ENCODE peak calls at places on chromosomes 3 and 15, in eight cellular contexts. W is kidney, K is K562, C is endodermal cell, L is mesenchymal stem cell, F is MM.1S, S is trophoblast cell, P is mammary epithelial cell. T is an unnamed sample.

GRCh38 chr3:125398952-125399351 is 23.8 kb upstream of the ZNF148 start:
- DNase-seq in W (no peak), K (peak; percentile 16), C (no peak), L (no peak), F (no peak), S (no peak), P (peak; percentile 51), T (no peak)

GRCh38 chr15:23038741-23039150 is 623 bp downstream of the TUBGCP5 start:
- DNase-seq in W (no peak), K (peak; percentile 57), C (peak; percentile 46), L (peak; percentile 75), F (no peak), S (no peak), P (peak; percentile 60), T (no peak)

GRCh38 chr3:66075281-66075680 is 36.6 kb upstream of the MAGI1 start:
- DNase-seq in W (no peak), K (no peak), C (no peak), L (no peak), F (no peak), S (no peak), P (peak; percentile 42), T (no peak)

GRCh38 chr3:194140520-194141414 is 4.8 kb downstream of the HES1 start:
- DNase-seq in W (peak; percentile 90), K (peak; percentile 85), C (peak; percentile 95), L (peak; percentile 90), F (no peak), S (peak; percentile 70), P (peak; percentile 65), T (peak; percentile 63)

GRCh38 chr3:100437879-100438622 is 36.7 kb downstream of the LNP1 start:
- DNase-seq in W (no peak), K (no peak), C (no peak), L (no peak), F (no peak), S (no peak), P (no peak), T (no peak)

GRCh38 chr15:101170568-101171350 is 81.1 kb downstream of the CHSY1 start:
- DNase-seq in W (no peak), K (no peak), C (no peak), L (peak; percentile 89), F (no peak), S (no peak), P (peak; percentile 75), T (no peak)

GRCh38 chr3:27737091-27737490 is 15.0 kb upstream of the EOMES start:
- DNase-seq in W (no peak), K (no peak), C (no peak), L (no peak), F (no peak), S (no peak), P (no peak), T (no peak)

GRCh38 chr3:87227104-87227834 is at the start of gene CHMP2B:
- DNase-seq in W (peak; percentile 97), K (peak; percentile 90), C (peak; percentile 97), L (peak; percentile 91), F (peak; percentile 94), S (peak; percentile 96), P (peak; percentile 93), T (peak; percentile 94)

GRCh38 chr15:41079717-41080116 is 36.4 kb downstream of the INO80 start:
- DNase-seq in W (no peak), K (no peak), C (no peak), L (no peak), F (no peak), S (no peak), P (no peak), T (no peak)

GRCh38 chr15:28896944-28897343 is 11.2 kb downstream of the APBA2 start:
- DNase-seq in W (no peak), K (no peak), C (no peak), L (peak; percentile 94), F (no peak), S (no peak), P (peak; percentile 68), T (no peak)

GRCh38 chr3:55690161-55690560 is 203.1 kb upstream of the WNT5A start:
- DNase-seq in W (no peak), K (no peak), C (no peak), L (peak; percentile 34), F (no peak), S (no peak), P (no peak), T (no peak)

GRCh38 chr3:129702934-129703712 is 96.6 kb upstream of the PLXND1 start:
- DNase-seq in W (no peak), K (no peak), C (no peak), L (no peak), F (no peak), S (no peak), P (peak; percentile 47), T (no peak)

GRCh38 chr3:151265866-151266265 is 12.5 kb downstream of the P2RY14 start:
- DNase-seq in W (no peak), K (no peak), C (peak; percentile 62), L (peak; percentile 57), F (peak; percentile 74), S (no peak), P (no peak), T (no peak)

GRCh38 chr3:122190525-122190924 is 7.1 kb downstream of the CASR start:
- DNase-seq in W (no peak), K (no peak), C (no peak), L (no peak), F (no peak), S (no peak), P (no peak), T (no peak)

GRCh38 chr15:92158426-92158825 is 235.3 kb upstream of the ST8SIA2 start:
- DNase-seq in W (no peak), K (peak; percentile 3), C (peak; percentile 86), L (no peak), F (no peak), S (peak; percentile 43), P (peak; percentile 88), T (peak; percentile 38)

GRCh38 chr3:32451049-32451659 is 51.5 kb downstream of the CMTM6 start:
- DNase-seq in W (no peak), K (no peak), C (no peak), L (no peak), F (no peak), S (no peak), P (no peak), T (no peak)

GRCh38 chr3:113626513-113627371 is 69.7 kb downstream of the USF3 start:
- DNase-seq in W (no peak), K (peak; percentile 61), C (peak; percentile 87), L (peak; percentile 77), F (peak; percentile 60), S (peak; percentile 35), P (peak; percentile 55), T (peak; percentile 59)

GRCh38 chr15:91853968-91854943 is 748 bp downstream of the SLCO3A1 start:
- DNase-seq in W (peak; percentile 85), K (no peak), C (peak; percentile 84), L (no peak), F (peak; percentile 50), S (no peak), P (peak; percentile 47), T (peak; percentile 51)

GRCh38 chr3:188404124-188404523 is 250.2 kb downstream of the LPP start:
- DNase-seq in W (no peak), K (no peak), C (no peak), L (no peak), F (no peak), S (no peak), P (no peak), T (no peak)

GRCh38 chr3:52470920-52471319 is 15.5 kb downstream of the NISCH start:
- DNase-seq in W (no peak), K (no peak), C (no peak), L (no peak), F (no peak), S (no peak), P (no peak), T (no peak)

GRCh38 chr3:169091196-169091595 is 572.3 kb downstream of the MECOM start:
- DNase-seq in W (no peak), K (no peak), C (no peak), L (peak; percentile 70), F (no peak), S (no peak), P (peak; percentile 74), T (no peak)

GRCh38 chr3:158097571-158098553 is 8.4 kb downstream of the SHOX2 start:
- DNase-seq in W (peak; percentile 85), K (no peak), C (peak; percentile 97), L (peak; percentile 45), F (peak; percentile 97), S (peak; percentile 87), P (peak; percentile 80), T (peak; percentile 83)

GRCh38 chr15:33735637-33736247 is 232.6 kb upstream of the CHRM5 start:
- DNase-seq in W (no peak), K (peak; percentile 46), C (peak; percentile 72), L (peak; percentile 33), F (peak; percentile 58), S (peak; percentile 18), P (peak; percentile 24), T (no peak)

GRCh38 chr15:32152574-32152973 is 122.3 kb downstream of the CHRNA7 start:
- DNase-seq in W (no peak), K (no peak), C (peak; percentile 55), L (no peak), F (no peak), S (no peak), P (no peak), T (no peak)
- H3K9ac ChIP-seq in W (no peak overlapping the region), K (no peak overlapping the region), C (no peak overlapping the region), L (no peak overlapping the region), F (no peak overlapping the region), S (no peak overlapping the region), P (no peak overlapping the region), T (no peak overlapping the region)

GRCh38 chr3:37546876-37547275 is 314.8 kb upstream of the CTDSPL start:
- DNase-seq in W (no peak), K (peak; percentile 25), C (peak; percentile 65), L (peak; percentile 5), F (no peak), S (no peak), P (peak; percentile 23), T (no peak)
- H3K4me3 ChIP-seq in W (no peak overlapping the region), K (no peak overlapping the region), C (no peak overlapping the region), L (no peak overlapping the region), F (no peak overlapping the region), S (no peak overlapping the region), P (no peak overlapping the region), T (no peak overlapping the region)

GRCh38 chr3:71530903-71531535 is 52.5 kb downstream of the FOXP1 start:
- DNase-seq in W (no peak), K (no peak), C (peak; percentile 67), L (no peak), F (no peak), S (no peak), P (no peak), T (peak; percentile 37)

GRCh38 chr3:71532639-71533395 is 50.7 kb downstream of the FOXP1 start:
- DNase-seq in W (no peak), K (no peak), C (no peak), L (peak; percentile 29), F (no peak), S (peak; percentile 25), P (peak; percentile 64), T (peak; percentile 44)

GRCh38 chr3:71536376-71536965 is 47.1 kb downstream of the FOXP1 start:
- DNase-seq in W (no peak), K (no peak), C (no peak), L (peak; percentile 90), F (no peak), S (no peak), P (peak; percentile 51), T (no peak)

GRCh38 chr3:71537211-71537611 is 46.3 kb downstream of the FOXP1 start:
- DNase-seq in W (no peak), K (no peak), C (no peak), L (peak; percentile 97), F (no peak), S (peak; percentile 78), P (peak; percentile 88), T (no peak)

GRCh38 chr3:71533588-71533987 is 49.9 kb downstream of the FOXP1 start:
- DNase-seq in W (no peak), K (no peak), C (no peak), L (no peak), F (no peak), S (no peak), P (no peak), T (no peak)
- H3K4me1 ChIP-seq in W (peaks cover 5% of the 10 kb centered on the region), K (peaks cover 9% of the 10 kb centered on the region), C (no peaks in the 10 kb centered on the region), L (peaks cover 24% of the 10 kb centered on the region), F (no peaks in the 10 kb centered on the region), S (peaks cover 12% of the 10 kb centered on the region), P (peaks cover 57% of the 10 kb centered on the region), T (peaks cover 3% of the 10 kb centered on the region)

GRCh38 chr3:72270730-72271129 is 485.8 kb upstream of the PROK2 start:
- DNase-seq in W (no peak), K (no peak), C (no peak), L (no peak), F (no peak), S (no peak), P (no peak), T (no peak)
- H3K9ac ChIP-seq in W (no peak overlapping the region), K (peak overlapping the region; percentile 18), C (no peak overlapping the region), L (peak overlapping the region; percentile 29), F (no peak overlapping the region), S (no peak overlapping the region), P (no peak overlapping the region), T (no peak overlapping the region)

T was measured in colonic mucosa.